ENCODE peak calls at places on chromosomes 7 and 10, in five cellular contexts. One of them, this sample, is unnamed.

GRCh38 chr7:33905389-33906032 is at the start of gene BMPER:
- DNase-seq in K562: no peak
- DNase-seq in SK-N-SH: peak; percentile 79
- DNase-seq in HCT116: no peak
- DNase-seq in HepG2: no peak
- DNase-seq in this sample: no peak

GRCh38 chr10:103679096-103679790 is 176.1 kb downstream of the SH3PXD2A start:
- DNase-seq in HCT116: no peak
- DNase-seq in HepG2: no peak
- DNase-seq in K562: no peak
- DNase-seq in SK-N-SH: no peak
- DNase-seq in this sample: no peak

GRCh38 chr7:25545125-25546008 is 317.1 kb upstream of the NPVF start:
- DNase-seq in K562: no peak
- DNase-seq in SK-N-SH: peak; percentile 65
- DNase-seq in HepG2: no peak
- DNase-seq in HCT116: no peak
- DNase-seq in this sample: no peak

GRCh38 chr7:139574618-139575337 is 51.3 kb downstream of the CLEC2L start:
- DNase-seq in K562: no peak
- DNase-seq in HepG2: no peak
- DNase-seq in SK-N-SH: no peak
- DNase-seq in HCT116: no peak
- DNase-seq in this sample: no peak

GRCh38 chr10:130579913-130580312 is 443.7 kb downstream of the GLRX3 start:
- DNase-seq in HCT116: no peak
- DNase-seq in SK-N-SH: no peak
- DNase-seq in K562: no peak
- DNase-seq in HepG2: no peak
- DNase-seq in this sample: no peak

GRCh38 chr7:37833818-37834146 is 14.6 kb upstream of the NME8 start:
- DNase-seq in SK-N-SH: no peak
- DNase-seq in HCT116: no peak
- DNase-seq in HepG2: no peak
- DNase-seq in K562: no peak
- DNase-seq in this sample: no peak

GRCh38 chr10:86073199-86073977 is 293.2 kb downstream of the GRID1 start:
- DNase-seq in HCT116: no peak
- DNase-seq in SK-N-SH: peak; percentile 43
- DNase-seq in K562: no peak
- DNase-seq in HepG2: no peak
- DNase-seq in this sample: no peak

GRCh38 chr7:116455009-116455408 is 44.5 kb upstream of the CAV2 start:
- DNase-seq in HepG2: no peak
- DNase-seq in K562: no peak
- DNase-seq in SK-N-SH: no peak
- DNase-seq in HCT116: no peak
- DNase-seq in this sample: no peak

GRCh38 chr10:33927347-33927746 is 592.9 kb upstream of the NRP1 start:
- DNase-seq in HepG2: no peak
- DNase-seq in SK-N-SH: no peak
- DNase-seq in K562: no peak
- DNase-seq in HCT116: no peak
- DNase-seq in this sample: no peak

GRCh38 chr10:110416776-110417732 is 80.7 kb upstream of the DUSP5 start:
- DNase-seq in HepG2: no peak
- DNase-seq in SK-N-SH: no peak
- DNase-seq in HCT116: no peak
- DNase-seq in K562: no peak
- DNase-seq in this sample: no peak

GRCh38 chr10:110413049-110413783 is 84.5 kb upstream of the DUSP5 start:
- DNase-seq in SK-N-SH: no peak
- DNase-seq in K562: no peak
- DNase-seq in HepG2: no peak
- DNase-seq in HCT116: no peak
- DNase-seq in this sample: no peak

GRCh38 chr10:110413903-110414562 is 83.7 kb upstream of the DUSP5 start:
- DNase-seq in SK-N-SH: no peak
- DNase-seq in K562: no peak
- DNase-seq in HepG2: no peak
- DNase-seq in HCT116: no peak
- DNase-seq in this sample: no peak

GRCh38 chr10:110415809-110416208 is 81.9 kb upstream of the DUSP5 start:
- DNase-seq in K562: no peak
- DNase-seq in SK-N-SH: no peak
- DNase-seq in HCT116: no peak
- DNase-seq in HepG2: no peak
- DNase-seq in this sample: no peak

GRCh38 chr10:110414563-110415309 is 83.0 kb upstream of the DUSP5 start:
- DNase-seq in SK-N-SH: no peak
- DNase-seq in HepG2: peak; percentile 35
- DNase-seq in HCT116: peak; percentile 98
- DNase-seq in K562: no peak
- DNase-seq in this sample: peak; percentile 91
- TF ChIP-seq REST in SK-N-SH: no peak
- TF ChIP-seq REST in HepG2: no peak
- TF ChIP-seq REST in HCT116: no peak
- TF ChIP-seq REST in K562: no peak
- TF ChIP-seq REST in this sample: no peak

DNA sequence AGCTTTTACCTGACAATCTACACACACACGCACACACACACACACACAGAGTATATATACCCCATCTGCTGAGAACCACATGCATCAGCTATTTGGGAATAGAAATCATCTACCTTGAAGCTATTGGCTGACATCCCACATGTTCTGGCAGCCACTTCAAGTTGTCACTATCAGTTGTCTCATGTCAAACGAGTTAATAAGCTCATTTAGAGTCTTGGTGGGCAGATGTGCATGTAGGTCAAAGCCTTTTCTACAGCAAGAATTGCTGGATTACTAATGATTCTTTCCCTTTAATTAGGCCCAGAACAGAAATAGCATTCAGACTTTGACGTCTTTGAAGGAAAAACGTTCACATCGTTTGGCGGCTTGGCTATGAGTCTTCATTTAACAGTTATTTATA is 36.8 kb downstream of the COL28A1 start:
- DNase-seq in HCT116: no peak
- DNase-seq in HepG2: no peak
- DNase-seq in K562: no peak
- DNase-seq in SK-N-SH: no peak
- DNase-seq in this sample: no peak
- TF ChIP-seq REST in HCT116: no peak
- TF ChIP-seq REST in HepG2: no peak
- TF ChIP-seq REST in K562: no peak
- TF ChIP-seq REST in SK-N-SH: no peak
- TF ChIP-seq REST in this sample: no peak

DNA sequence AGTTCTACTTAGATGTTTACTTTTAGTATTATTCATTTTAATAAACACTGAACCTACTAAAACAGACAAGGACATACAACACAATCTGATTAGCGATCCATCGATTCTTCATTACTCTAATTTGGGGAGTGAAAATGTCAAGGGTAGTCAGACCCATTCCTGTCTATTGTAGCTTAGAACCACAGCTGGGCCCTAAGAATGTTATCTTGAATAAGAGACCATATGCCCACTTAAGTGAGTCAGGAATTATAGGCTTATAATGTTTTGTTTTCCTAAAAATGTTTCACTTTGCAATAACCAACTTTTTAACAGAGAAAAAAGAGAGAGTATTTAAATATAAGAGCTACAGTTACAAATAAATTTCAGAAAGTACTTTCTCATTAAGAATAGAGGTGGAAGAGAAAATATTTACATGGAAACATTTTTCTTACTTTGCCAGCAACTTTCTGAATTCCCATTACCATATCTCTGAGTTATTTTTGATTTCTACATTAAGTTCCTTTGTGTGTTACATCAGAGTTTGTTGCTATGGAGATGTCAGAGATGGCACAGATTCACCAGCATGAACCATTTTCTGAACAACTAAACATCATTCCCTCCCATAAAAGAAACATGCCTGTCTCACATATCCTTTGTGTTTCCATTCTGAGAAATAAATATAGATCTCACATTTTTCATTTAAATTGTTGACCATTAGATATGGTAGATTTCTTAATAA is 75.4 kb upstream of the SLC13A1 start:
- DNase-seq in K562: no peak
- DNase-seq in HepG2: no peak
- DNase-seq in HCT116: no peak
- DNase-seq in SK-N-SH: peak; percentile 17
- DNase-seq in this sample: no peak
- TF ChIP-seq REST in K562: no peak
- TF ChIP-seq REST in HepG2: no peak
- TF ChIP-seq REST in HCT116: no peak
- TF ChIP-seq REST in SK-N-SH: no peak
- TF ChIP-seq REST in this sample: no peak

GRCh38 chr10:100836891-100837290 is 75.9 kb upstream of the SLF2 start:
- DNase-seq in HCT116: no peak
- DNase-seq in HepG2: no peak
- DNase-seq in K562: no peak
- DNase-seq in SK-N-SH: no peak
- DNase-seq in this sample: no peak

GRCh38 chr10:100835810-100836209 is 77.0 kb upstream of the SLF2 start:
- DNase-seq in HepG2: no peak
- DNase-seq in SK-N-SH: no peak
- DNase-seq in K562: no peak
- DNase-seq in HCT116: no peak
- DNase-seq in this sample: no peak

GRCh38 chr10:100841528-100841927 is 71.2 kb upstream of the SLF2 start:
- DNase-seq in HepG2: no peak
- DNase-seq in K562: no peak
- DNase-seq in SK-N-SH: no peak
- DNase-seq in HCT116: no peak
- DNase-seq in this sample: no peak

GRCh38 chr10:100837300-100837699 is 75.5 kb upstream of the SLF2 start:
- DNase-seq in HCT116: no peak
- DNase-seq in SK-N-SH: no peak
- DNase-seq in HepG2: peak; percentile 23
- DNase-seq in K562: no peak
- DNase-seq in this sample: no peak

DNA sequence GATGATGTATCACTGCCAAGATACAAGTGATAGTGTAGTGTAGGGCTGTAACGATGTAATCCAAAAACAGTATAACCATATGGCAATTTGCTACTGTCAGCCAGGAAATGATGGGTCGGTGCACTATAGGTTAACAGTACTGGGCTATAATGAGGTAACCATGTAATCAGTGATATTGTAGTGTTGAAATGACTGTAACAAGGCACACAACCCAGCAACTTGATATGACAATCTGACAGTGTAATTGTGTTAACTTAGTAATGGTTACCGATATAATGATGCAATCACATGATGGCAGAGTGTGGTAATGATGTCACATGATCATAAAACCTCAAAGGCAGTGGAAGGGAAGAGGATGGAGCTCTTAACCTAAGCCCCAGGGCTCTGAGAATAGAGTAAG is 73.8 kb upstream of the SLF2 start:
- DNase-seq in HepG2: no peak
- DNase-seq in K562: no peak
- DNase-seq in SK-N-SH: no peak
- DNase-seq in HCT116: no peak
- DNase-seq in this sample: peak; percentile 36
- TF ChIP-seq REST in HepG2: no peak
- TF ChIP-seq REST in K562: no peak
- TF ChIP-seq REST in SK-N-SH: no peak
- TF ChIP-seq REST in HCT116: no peak
- TF ChIP-seq REST in this sample: no peak

DNA sequence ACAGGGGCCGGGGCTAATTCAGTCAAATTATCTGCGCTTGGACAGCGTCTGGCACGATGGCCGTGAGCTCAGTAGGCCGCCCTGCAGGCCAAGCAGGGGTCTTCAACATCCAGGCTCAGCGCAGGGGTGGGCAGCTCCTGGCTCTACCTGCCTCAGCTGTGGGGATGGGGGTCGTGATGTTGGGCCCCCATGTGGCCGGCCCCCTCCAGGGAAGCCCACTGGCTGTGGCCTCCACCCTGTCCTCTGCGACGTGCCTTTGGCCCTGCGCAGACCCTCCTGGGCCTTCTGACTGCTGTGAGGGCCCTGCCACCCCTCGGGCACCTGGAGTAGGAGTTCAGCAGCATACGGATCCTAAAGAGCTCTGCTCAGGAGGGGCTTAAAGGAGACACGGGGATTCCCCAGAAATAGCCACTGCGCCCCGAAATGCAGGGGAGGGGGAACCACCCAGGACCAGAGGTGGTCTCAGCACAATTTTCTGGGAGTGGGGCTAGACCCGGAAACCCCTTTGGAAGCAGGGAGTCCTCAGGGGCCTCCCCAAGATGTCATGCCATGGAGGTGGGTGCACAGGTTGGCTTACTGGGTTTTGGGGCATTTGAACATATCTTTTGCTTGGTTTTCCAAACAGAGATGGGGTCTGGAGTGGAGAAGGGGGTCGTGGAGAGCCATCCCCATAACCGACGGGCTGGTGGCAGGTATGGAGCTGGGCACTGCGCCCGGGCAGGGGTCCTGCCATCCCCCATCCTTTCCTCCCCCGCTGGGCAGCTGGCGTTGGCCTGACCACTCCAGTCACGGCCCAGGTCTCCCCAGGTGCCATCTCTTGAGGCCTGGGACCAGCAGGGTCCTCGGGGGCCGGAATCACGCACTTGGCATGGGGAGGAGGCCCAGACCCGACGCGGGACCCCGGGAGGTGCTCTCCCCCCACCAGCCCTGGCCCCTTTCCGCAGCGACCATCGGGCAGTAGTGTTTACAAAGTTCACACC is 4.0 kb upstream of the ADAP1 start:
- DNase-seq in SK-N-SH: peak; percentile 78
- DNase-seq in K562: no peak
- DNase-seq in HepG2: no peak
- DNase-seq in HCT116: no peak
- DNase-seq in this sample: no peak
- TF ChIP-seq REST in SK-N-SH: no peak
- TF ChIP-seq REST in K562: no peak
- TF ChIP-seq REST in HepG2: no peak
- TF ChIP-seq REST in HCT116: no peak
- TF ChIP-seq REST in this sample: no peak

DNA sequence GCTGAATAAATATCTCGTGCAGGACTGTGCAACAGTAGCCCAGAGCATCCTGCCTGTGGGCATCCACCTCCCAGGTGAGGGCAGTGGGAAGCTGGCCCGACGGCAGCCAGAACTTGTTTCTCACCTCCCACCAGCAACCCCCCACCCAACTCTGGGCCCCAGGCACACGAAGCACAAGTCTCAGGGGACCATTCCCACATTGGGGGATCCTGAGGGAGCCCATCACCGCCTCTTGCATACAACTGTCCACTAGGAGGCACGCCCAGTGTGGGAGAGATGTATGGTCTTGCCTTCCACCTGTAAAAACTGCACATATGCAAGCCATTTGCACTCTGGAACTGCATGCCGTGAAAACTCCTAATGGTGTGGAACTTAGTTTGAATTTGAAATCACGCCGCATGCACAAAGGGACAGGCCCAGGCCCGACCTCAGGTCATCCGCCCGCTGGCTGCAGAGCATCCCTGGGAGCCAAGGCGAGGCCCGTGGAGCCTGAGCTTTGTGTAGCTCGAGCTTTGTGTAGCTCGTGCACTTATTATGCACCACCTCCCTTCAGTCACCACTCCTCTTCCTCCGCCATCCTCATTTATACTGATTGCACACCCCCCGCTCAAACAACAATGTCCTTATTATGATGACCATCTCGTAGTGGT is 147.9 kb downstream of the ADCY1 start:
- DNase-seq in HCT116: no peak
- DNase-seq in HepG2: no peak
- DNase-seq in SK-N-SH: peak; percentile 37
- DNase-seq in K562: no peak
- DNase-seq in this sample: no peak
- TF ChIP-seq REST in HCT116: no peak
- TF ChIP-seq REST in HepG2: no peak
- TF ChIP-seq REST in SK-N-SH: no peak
- TF ChIP-seq REST in K562: no peak
- TF ChIP-seq REST in this sample: no peak

This sample was measured in HL-60.